ENCODE peak calls at places on chromosomes 7 and 10, in seven cellular contexts. P is neuronal stem cell, R is IMR-90, L is mesenchymal stem cell, M is H9, F is H1, T is trophoblast cell. G is an unnamed sample.
A peak's percentile ranks its signal among the peaks of the same experiment; 100 is the strongest.

GRCh38 chr7:2715341-2716231 is 27.6 kb downstream of the AMZ1 start:
- DNase-seq in M (no peak), T (no peak), P (no peak), F (no peak), L (peak; percentile 83), R (peak; percentile 57), G (no peak)

GRCh38 chr10:5013385-5013784 is 9.7 kb upstream of the AKR1C2 start:
- DNase-seq in R (no peak), M (no peak), F (no peak), T (peak; percentile 22), P (no peak), L (no peak), G (no peak)

GRCh38 chr7:23284861-23285260 is 14.3 kb upstream of the MALSU1 start:
- DNase-seq in L (no peak), T (no peak), F (no peak), R (no peak), M (no peak), P (no peak), G (no peak)

GRCh38 chr10:74882831-74883230 is 56.4 kb downstream of the KAT6B start:
- DNase-seq in F (no peak), P (no peak), T (no peak), M (no peak), L (peak; percentile 64), R (peak; percentile 76), G (no peak)

GRCh38 chr7:132590162-132590561 is 13.9 kb upstream of the PLXNA4 start:
- DNase-seq in M (peak; percentile 0), P (no peak), R (no peak), T (no peak), L (no peak), F (no peak), G (no peak)

GRCh38 chr10:95467162-95467599 is 94.0 kb downstream of the SORBS1 start:
- DNase-seq in P (no peak), M (peak; percentile 86), F (peak; percentile 47), L (peak; percentile 54), R (no peak), T (peak; percentile 81), G (peak; percentile 98)

GRCh38 chr7:4123823-4124222 is 558.3 kb upstream of the FOXK1 start:
- DNase-seq in R (peak; percentile 6), M (no peak), P (no peak), L (peak; percentile 15), T (no peak), F (no peak), G (no peak)

GRCh38 chr10:124091646-124092269 is 1.6 kb downstream of the CHST15 start:
- DNase-seq in T (no peak), R (no peak), M (peak; percentile 64), L (peak; percentile 51), F (no peak), P (peak; percentile 24), G (peak; percentile 60)

GRCh38 chr7:131327049-131327625 is 539 bp upstream of the MKLN1 start:
- DNase-seq in P (no peak), R (peak; percentile 79), F (no peak), L (peak; percentile 91), T (no peak), M (peak; percentile 57), G (peak; percentile 83)

GRCh38 chr10:79019961-79020491 is 48.7 kb upstream of the ZMIZ1 start:
- DNase-seq in L (peak; percentile 62), F (no peak), R (peak; percentile 23), M (no peak), P (no peak), T (no peak), G (peak; percentile 40)

GRCh38 chr7:47093835-47094234 is 488.1 kb downstream of the TNS3 start:
- DNase-seq in F (no peak), M (no peak), P (no peak), L (no peak), T (no peak), R (no peak), G (no peak)

GRCh38 chr7:35878356-35878755 is 77.5 kb downstream of the SEPTIN7 start:
- DNase-seq in R (peak; percentile 55), P (no peak), M (no peak), F (no peak), T (no peak), L (peak; percentile 24), G (no peak)

GRCh38 chr7:33762903-33763295 is 142.4 kb upstream of the BMPER start:
- DNase-seq in L (no peak), R (no peak), M (no peak), F (no peak), P (no peak), T (no peak), G (no peak)

GRCh38 chr7:139958599-139959380 is 104.0 kb downstream of the PARP12 start:
- DNase-seq in T (no peak), P (no peak), F (no peak), L (peak; percentile 73), M (no peak), R (peak; percentile 98), G (no peak)
- H3K18ac ChIP-seq in T (no peak overlapping the region), P (no peak overlapping the region), F (no peak overlapping the region), L (no peak overlapping the region), M (no peak overlapping the region), R (peak overlapping the region; percentile 35), G (no peak overlapping the region)

GRCh38 chr7:11077816-11078215 is 104.1 kb downstream of the PHF14 start:
- DNase-seq in R (no peak), T (peak; percentile 78), P (no peak), M (no peak), F (no peak), L (no peak), G (no peak)

GRCh38 chr7:11082552-11083213 is 109.0 kb downstream of the PHF14 start:
- DNase-seq in R (peak; percentile 2), T (peak; percentile 18), L (no peak), P (no peak), M (peak; percentile 31), F (no peak), G (peak; percentile 38)

GRCh38 chr7:11082121-11082520 is 108.4 kb downstream of the PHF14 start:
- DNase-seq in F (no peak), T (no peak), M (no peak), L (no peak), P (no peak), R (no peak), G (no peak)

GRCh38 chr7:11078242-11078834 is 104.7 kb downstream of the PHF14 start:
- DNase-seq in F (no peak), T (no peak), M (no peak), P (no peak), R (no peak), L (no peak), G (no peak)

DNA sequence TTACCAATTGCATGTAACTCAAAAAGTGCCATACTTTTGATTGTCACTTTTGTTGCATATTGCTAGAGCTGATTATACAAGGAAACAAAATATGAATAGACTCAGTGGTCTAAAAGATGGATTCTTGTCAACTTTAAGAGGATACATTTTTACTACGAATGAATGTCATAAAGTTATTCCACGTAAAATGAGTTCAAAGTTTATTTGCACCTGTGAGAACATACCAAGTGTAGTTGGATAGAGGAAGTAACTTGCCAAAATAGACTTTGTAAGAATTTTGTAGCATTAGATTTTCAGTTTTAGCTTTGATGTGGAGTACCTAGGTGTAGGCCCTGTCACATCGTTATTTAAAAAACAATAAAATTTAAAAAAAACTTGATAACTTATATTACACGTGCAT is 106.2 kb downstream of the PHF14 start:
- DNase-seq in R (no peak), L (no peak), M (no peak), P (no peak), F (no peak), T (no peak), G (no peak)
- H2AK5ac ChIP-seq in R (no peak overlapping the region), L (no peak overlapping the region), M (no peak overlapping the region), P (no peak overlapping the region), F (no peak overlapping the region), T (no peak overlapping the region), G (no peak overlapping the region)

DNA sequence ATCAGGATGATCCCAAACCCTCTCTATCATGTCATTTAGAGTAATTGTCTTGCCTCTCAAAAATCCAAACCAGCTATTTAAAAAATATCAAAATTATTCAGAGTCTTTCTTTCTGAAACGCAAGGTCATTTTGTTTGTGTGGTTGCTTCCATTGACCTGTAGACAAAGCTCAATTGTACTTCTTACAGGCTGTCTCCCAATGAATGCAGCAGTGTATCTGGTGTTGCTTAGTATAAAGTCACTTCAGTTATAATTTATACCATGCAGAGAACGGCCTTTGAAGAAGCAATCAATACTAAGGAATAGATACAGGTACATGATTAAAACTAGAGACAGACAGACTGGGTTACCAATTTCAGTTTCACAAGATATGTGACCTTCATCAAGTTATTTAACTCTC is 80.9 kb downstream of the DOCK4 start:
- DNase-seq in P (no peak), T (no peak), L (no peak), R (no peak), M (no peak), F (no peak), G (no peak)
- H3K4ac ChIP-seq in P (no peak overlapping the region), T (no peak overlapping the region), L (no peak overlapping the region), R (no peak overlapping the region), M (no peak overlapping the region), F (no peak overlapping the region), G (no peak overlapping the region)

GRCh38 chr10:31697271-31698168 is 231.1 kb downstream of the ARHGAP12 start:
- DNase-seq in T (peak; percentile 55), R (peak; percentile 85), M (no peak), L (peak; percentile 87), F (no peak), P (no peak), G (no peak)
- H3K18ac ChIP-seq in T (no peak overlapping the region), R (peak overlapping the region; percentile 88), M (no peak overlapping the region), L (peak overlapping the region; percentile 41), F (peak overlapping the region; percentile 78), P (peak overlapping the region; percentile 65), G (no peak overlapping the region)

DNA sequence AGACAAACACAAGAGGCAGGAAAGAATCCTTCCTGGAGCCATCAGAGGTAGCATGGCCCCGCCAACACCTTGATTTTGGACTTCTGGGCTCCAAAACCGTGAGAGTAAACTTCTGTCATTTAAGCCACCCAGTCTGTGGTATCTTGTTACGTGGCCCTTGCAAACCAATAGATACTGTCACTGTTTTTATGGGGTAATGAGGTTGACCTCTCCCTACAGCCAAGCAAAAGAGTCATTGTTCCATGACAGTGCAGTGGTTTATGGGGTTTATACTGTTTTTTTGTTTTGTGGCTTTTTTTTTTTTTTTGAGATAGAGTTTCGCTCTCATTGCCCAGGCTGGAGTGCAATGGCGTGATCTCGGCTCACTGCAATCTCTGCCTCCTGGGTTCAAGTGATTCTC is 32.8 kb downstream of the KIAA1549 start:
- DNase-seq in P (no peak), T (no peak), L (no peak), F (no peak), M (no peak), R (no peak), G (no peak)
- H2AK5ac ChIP-seq in P (no peak overlapping the region), T (no peak overlapping the region), L (no peak overlapping the region), F (no peak overlapping the region), M (no peak overlapping the region), R (no peak overlapping the region), G (no peak overlapping the region)

DNA sequence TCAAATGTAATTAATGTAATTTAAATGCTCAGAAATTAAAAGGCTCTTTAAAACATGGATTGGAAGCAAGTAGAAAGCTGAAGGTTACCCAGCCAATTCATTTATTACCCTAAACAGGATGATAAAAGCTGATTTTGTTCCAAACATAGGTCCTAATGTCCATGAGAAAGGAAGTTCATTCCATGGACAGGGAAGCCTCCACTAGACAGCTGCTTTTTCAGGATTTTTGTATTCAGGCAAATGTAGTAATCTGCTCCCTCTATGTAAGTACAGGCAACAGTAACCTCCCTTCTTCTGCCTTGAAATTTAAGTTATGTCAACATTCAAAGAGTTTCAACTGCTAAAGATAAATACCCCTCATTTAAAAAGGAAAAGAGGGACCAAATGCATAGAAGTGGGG is 123.0 kb upstream of the WNT16 start:
- DNase-seq in T (no peak), P (no peak), M (no peak), F (no peak), R (no peak), L (no peak), G (no peak)
- H3K4ac ChIP-seq in T (no peak overlapping the region), P (no peak overlapping the region), M (no peak overlapping the region), F (no peak overlapping the region), R (no peak overlapping the region), L (no peak overlapping the region), G (no peak overlapping the region)

GRCh38 chr7:25850730-25851129 is 301.3 kb upstream of the NFE2L3 start:
- DNase-seq in L (no peak), T (no peak), P (no peak), F (no peak), R (no peak), M (no peak), G (no peak)
- H3K18ac ChIP-seq in L (no peak overlapping the region), T (peak overlapping the region; percentile 99), P (peak overlapping the region; percentile 66), F (no peak overlapping the region), R (no peak overlapping the region), M (no peak overlapping the region), G (no peak overlapping the region)

G was measured in mesendoderm.